ENCODE peak calls at places on chromosomes 16 and 17, in five cellular contexts. B, I, L, S and A are unnamed samples.

GRCh38 chr16:22206847-22207714 is 1.0 kb downstream of the EEF2K start:
- DNase-seq in B (peak), I (no peak), L (no peak), S (peak), A (no peak)

GRCh38 chr16:30473231-30474061 is 904 bp downstream of the ITGAL start:
- DNase-seq in B (no peak), I (no peak), L (no peak), S (no peak), A (no peak)

GRCh38 chr16:31436221-31437045 is 6.2 kb downstream of the ZNF843 start:
- DNase-seq in B (no peak), I (no peak), L (no peak), S (no peak), A (no peak)

GRCh38 chr17:17921192-17922082 is 50.8 kb downstream of the TOM1L2 start:
- DNase-seq in B (peak), I (peak), L (peak), S (no peak), A (peak)

GRCh38 chr16:81582655-81583441 is 138.2 kb downstream of the CMIP start:
- DNase-seq in B (no peak), I (no peak), L (peak), S (no peak), A (no peak)

GRCh38 chr17:62870581-62870964 is 62.5 kb upstream of the MARCHF10 start:
- DNase-seq in B (no peak), I (no peak), L (no peak), S (no peak), A (no peak)

GRCh38 chr17:67390646-67391480 is 13.8 kb downstream of the PITPNC1 start:
- DNase-seq in B (no peak), I (no peak), L (peak), S (peak), A (peak)

GRCh38 chr16:27355610-27356009 is 41.8 kb downstream of the IL4R start:
- DNase-seq in B (peak), I (peak), L (peak), S (no peak), A (peak)

GRCh38 chr17:653724-654123 is 60.9 kb downstream of the VPS53 start:
- DNase-seq in B (no peak), I (no peak), L (no peak), S (no peak), A (no peak)

GRCh38 chr17:60106377-60107059 is 27.8 kb upstream of the HEATR6 start:
- DNase-seq in B (peak), I (no peak), L (no peak), S (no peak), A (no peak)

GRCh38 chr17:76948726-76949342 is 80.6 kb downstream of the MGAT5B start:
- DNase-seq in B (no peak), I (no peak), L (no peak), S (no peak), A (no peak)

GRCh38 chr17:6753006-6753445 is 2.8 kb upstream of the XAF1 start:
- DNase-seq in B (no peak), I (no peak), L (peak), S (no peak), A (no peak)

GRCh38 chr17:58560511-58560910 is 46.1 kb upstream of the MTMR4 start:
- DNase-seq in B (no peak), I (no peak), L (no peak), S (no peak), A (no peak)

GRCh38 chr17:11485336-11485735 is 112.9 kb upstream of the DNAH9 start:
- DNase-seq in B (no peak), I (no peak), L (no peak), S (no peak), A (no peak)

GRCh38 chr16:79093554-79093967 is 507.0 kb downstream of the MAF start:
- DNase-seq in B (peak), I (no peak), L (no peak), S (no peak), A (no peak)

GRCh38 chr17:2170023-2170422 is 115.1 kb downstream of the HIC1 start:
- DNase-seq in B (peak), I (no peak), L (peak), S (no peak), A (no peak)

GRCh38 chr16:4056161-4057105 is 59.8 kb downstream of the ADCY9 start:
- DNase-seq in B (no peak), I (no peak), L (no peak), S (no peak), A (no peak)

GRCh38 chr17:77319211-77320031 is 178.7 kb downstream of the SEC14L1 start:
- DNase-seq in B (peak), I (no peak), L (no peak), S (no peak), A (peak)

GRCh38 chr17:77471984-77472836 is 331.4 kb downstream of the SEC14L1 start:
- DNase-seq in B (peak), I (no peak), L (no peak), S (no peak), A (no peak)

GRCh38 chr16:56311208-56312027 is 113.9 kb downstream of the AMFR start:
- DNase-seq in B (no peak), I (no peak), L (no peak), S (no peak), A (no peak)

GRCh38 chr17:73715714-73716113 is 71.5 kb upstream of the SDK2 start:
- DNase-seq in B (no peak), I (no peak), L (no peak), S (no peak), A (no peak)

GRCh38 chr16:75216127-75216526 is 2.7 kb upstream of the CTRB1 start:
- DNase-seq in B (no peak), I (no peak), L (no peak), S (no peak), A (no peak)

GRCh38 chr17:67047382-67047781 is 3.0 kb downstream of the CACNG1 start:
- DNase-seq in B (no peak), I (no peak), L (peak), S (no peak), A (no peak)

GRCh38 chr17:44820631-44821196 is 9.4 kb downstream of the GJC1 start:
- DNase-seq in B (no peak), I (no peak), L (peak), S (no peak), A (peak)

GRCh38 chr16:88716601-88717001 is 10.3 kb downstream of the CTU2 start:
- DNase-seq in B (no peak), I (no peak), L (no peak), S (no peak), A (no peak)

GRCh38 chr17:55750750-55751641 is at the start of gene PCTP:
- DNase-seq in B (peak), I (peak), L (peak), S (peak), A (peak)

GRCh38 chr16:84619103-84619460 is 1.2 kb upstream of the COTL1 start:
- DNase-seq in B (no peak), I (no peak), L (no peak), S (no peak), A (no peak)

GRCh38 chr16:84616515-84616914 is 1.4 kb downstream of the COTL1 start:
- DNase-seq in B (no peak), I (no peak), L (no peak), S (no peak), A (no peak)

GRCh38 chr16:84617631-84618427 is at the start of gene COTL1:
- DNase-seq in B (peak), I (peak), L (peak), S (no peak), A (peak)

GRCh38 chr16:84618428-84619102 is 687 bp upstream of the COTL1 start:
- DNase-seq in B (peak), I (peak), L (peak), S (no peak), A (peak)

DNA sequence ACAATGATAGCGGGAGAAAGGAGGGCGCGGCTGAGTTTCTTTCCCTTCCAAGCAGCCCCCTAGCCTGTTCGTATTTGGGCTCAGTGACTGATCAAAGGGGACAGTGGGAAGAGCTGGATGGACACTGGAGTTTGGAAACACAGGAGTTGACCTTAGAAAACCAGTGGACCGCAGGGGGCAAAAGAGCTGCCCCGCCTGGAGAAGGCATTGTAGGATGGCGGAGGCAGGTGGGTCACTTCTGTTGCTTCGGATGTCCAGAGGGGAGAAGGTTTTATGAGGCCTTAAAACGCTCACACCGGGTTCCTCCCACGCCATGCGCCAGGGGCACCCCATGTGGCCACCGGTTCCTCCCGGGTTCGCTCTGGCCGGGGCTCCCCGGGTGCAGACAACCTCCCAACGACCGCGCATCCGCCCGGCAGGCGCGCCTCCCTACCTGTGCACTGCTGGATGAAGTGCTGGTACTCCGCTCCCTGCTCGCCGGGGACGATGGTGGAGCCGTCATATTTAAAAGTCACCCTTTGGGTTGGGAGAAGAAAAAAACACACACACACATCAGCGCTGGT is 729 bp downstream of the COTL1 start:
- DNase-seq in B (no peak), I (no peak), L (no peak), S (no peak), A (no peak)
- TF ChIP-seq SRF in B (no peak), I (no peak), L (no peak), S (no peak), A (no peak)

GRCh38 chr17:70332811-70333210 is 163.5 kb downstream of the KCNJ2 start:
- DNase-seq in B (no peak), I (no peak), L (no peak), S (no peak), A (no peak)

GRCh38 chr17:70327723-70328122 is 158.4 kb downstream of the KCNJ2 start:
- DNase-seq in B (no peak), I (no peak), L (no peak), S (no peak), A (no peak)

GRCh38 chr17:70332356-70332755 is 163.0 kb downstream of the KCNJ2 start:
- DNase-seq in B (no peak), I (no peak), L (no peak), S (no peak), A (no peak)

GRCh38 chr17:70327279-70327678 is 157.9 kb downstream of the KCNJ2 start:
- DNase-seq in B (no peak), I (no peak), L (no peak), S (no peak), A (no peak)

DNA sequence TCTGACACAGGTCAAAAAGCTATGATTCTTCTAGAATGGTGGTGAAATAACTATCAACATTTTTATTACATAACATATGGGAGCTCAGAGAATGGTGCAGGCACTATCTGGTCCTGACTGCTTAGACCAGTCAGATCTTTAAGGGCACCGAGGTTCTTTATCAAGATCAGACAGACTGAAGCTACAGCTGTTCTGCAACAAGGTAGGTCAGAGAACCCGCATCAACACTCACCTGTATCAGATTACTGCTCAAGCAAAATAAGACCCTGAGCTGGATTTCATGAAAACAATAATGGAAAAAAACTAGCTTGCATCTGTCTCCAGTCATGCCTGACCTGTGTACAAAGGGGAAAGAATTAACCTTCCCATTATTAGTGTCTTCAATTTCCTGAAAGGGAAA is 160.4 kb downstream of the KCNJ2 start:
- DNase-seq in B (no peak), I (no peak), L (no peak), S (no peak), A (no peak)
- TF ChIP-seq SRF in B (no peak), I (no peak), L (no peak), S (no peak), A (no peak)

GRCh38 chr17:7858487-7858832 is 657 bp downstream of the CYB5D1 start:
- DNase-seq in B (peak), I (no peak), L (peak), S (no peak), A (no peak)

GRCh38 chr17:7864995-7865650 is 7.3 kb downstream of the CYB5D1 start:
- DNase-seq in B (no peak), I (no peak), L (no peak), S (no peak), A (no peak)

GRCh38 chr17:7857724-7858486 is at the start of gene CYB5D1:
- DNase-seq in B (peak), I (no peak), L (peak), S (no peak), A (peak)

GRCh38 chr17:7859028-7859427 is 1.2 kb downstream of the CYB5D1 start:
- DNase-seq in B (no peak), I (no peak), L (no peak), S (no peak), A (no peak)

DNA sequence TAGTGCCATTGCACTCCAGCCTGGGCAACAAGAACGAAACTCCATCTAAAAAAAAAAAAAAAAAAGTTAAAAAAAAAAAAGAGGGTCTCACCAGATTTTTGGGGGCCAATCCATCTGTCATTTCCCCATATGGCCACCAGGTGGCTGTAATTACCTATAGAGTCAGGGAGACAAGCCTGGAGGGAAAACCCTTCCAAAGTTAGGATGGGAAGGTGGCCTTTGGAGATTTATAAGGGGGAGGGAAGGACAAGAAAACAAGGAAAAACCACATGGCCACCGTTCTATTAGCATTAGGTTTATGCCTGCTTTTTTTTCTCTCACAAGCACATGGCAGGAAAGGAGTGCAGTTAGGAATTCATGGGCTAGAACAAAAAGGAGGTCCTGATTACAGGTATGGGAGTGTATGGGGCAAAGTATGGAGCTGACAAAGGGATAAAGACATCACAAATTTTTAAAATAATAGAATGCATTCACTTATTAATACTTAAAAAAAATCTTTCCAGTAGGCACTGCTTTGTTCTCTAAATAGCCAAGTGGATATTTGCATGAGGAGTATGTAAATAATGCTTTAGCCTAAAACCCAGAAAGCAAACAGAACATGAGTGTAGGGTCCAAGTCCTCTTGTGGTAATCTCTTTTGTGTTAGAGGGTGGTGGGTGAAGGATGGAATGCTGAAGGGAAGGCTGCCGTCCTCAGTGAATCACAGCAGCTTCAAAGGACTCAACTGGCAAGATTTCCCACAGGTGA is 5.1 kb downstream of the CYB5D1 start:
- DNase-seq in B (peak), I (no peak), L (peak), S (no peak), A (no peak)
- TF ChIP-seq SRF in B (no peak), I (no peak), L (no peak), S (no peak), A (no peak)

GRCh38 chr17:46940692-46941404 is 17.9 kb downstream of the GOSR2 start:
- DNase-seq in B (peak), I (peak), L (peak), S (no peak), A (peak)
- TF ChIP-seq SRF in B (no peak), I (no peak), L (no peak), S (no peak), A (no peak)

GRCh38 chr17:49715221-49715620 is 7.5 kb upstream of the SLC35B1 start:
- DNase-seq in B (no peak), I (no peak), L (no peak), S (no peak), A (no peak)
- TF ChIP-seq SRF in B (no peak), I (no peak), L (no peak), S (no peak), A (no peak)

GRCh38 chr17:65487161-65487560 is 74.3 kb downstream of the AXIN2 start:
- DNase-seq in B (no peak), I (no peak), L (no peak), S (no peak), A (no peak)

GRCh38 chr17:65487990-65488389 is 73.5 kb downstream of the AXIN2 start:
- DNase-seq in B (no peak), I (no peak), L (no peak), S (no peak), A (no peak)

GRCh38 chr17:65483438-65483837 is 78.0 kb downstream of the AXIN2 start:
- DNase-seq in B (no peak), I (no peak), L (no peak), S (no peak), A (no peak)

GRCh38 chr17:65488665-65489064 is 72.8 kb downstream of the AXIN2 start:
- DNase-seq in B (no peak), I (no peak), L (no peak), S (no peak), A (no peak)

DNA sequence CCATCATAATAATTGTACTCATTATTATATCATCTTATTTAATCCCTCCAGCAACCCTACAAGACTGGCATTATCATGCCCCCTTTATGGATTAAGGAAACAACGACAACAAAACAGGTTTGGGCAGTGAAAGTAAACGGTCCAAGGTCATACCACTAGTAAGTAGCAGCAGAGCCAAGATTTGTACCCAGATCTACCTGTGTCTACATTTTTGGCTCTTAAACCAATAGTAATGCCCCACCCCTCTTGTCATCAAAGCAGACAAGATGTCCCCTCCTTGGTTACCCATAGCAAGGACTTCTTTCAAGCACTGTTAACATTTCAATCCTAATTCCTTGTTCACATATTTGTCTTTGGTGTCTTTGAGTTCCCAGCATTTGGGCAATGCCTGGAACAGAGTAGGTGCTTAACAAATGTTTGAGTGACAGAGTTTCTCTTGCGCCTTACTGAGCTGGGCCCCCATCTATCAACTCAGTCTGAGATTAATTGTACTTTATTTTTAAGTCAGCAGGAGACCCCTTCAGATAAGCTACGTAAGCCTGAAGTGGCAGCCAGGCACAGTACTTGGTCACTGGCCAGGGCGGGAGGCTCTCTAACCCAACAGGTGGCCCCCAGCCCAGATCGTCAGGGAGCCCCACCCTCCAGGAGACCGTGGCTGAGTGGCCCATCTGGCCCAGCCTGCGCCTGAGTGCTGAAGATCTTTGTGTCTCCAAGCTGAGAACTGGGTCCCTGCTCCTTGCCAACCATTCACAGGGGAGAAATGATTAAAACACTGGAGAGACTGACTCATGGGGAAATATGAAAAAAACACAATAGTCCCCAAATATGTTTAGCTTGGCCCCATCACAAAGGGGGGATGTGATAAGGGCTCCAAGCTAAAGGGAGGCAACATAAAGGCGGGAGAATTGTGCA is 75.8 kb downstream of the AXIN2 start:
- DNase-seq in B (no peak), I (no peak), L (no peak), S (no peak), A (no peak)
- TF ChIP-seq SRF in B (no peak), I (no peak), L (no peak), S (no peak), A (no peak)